ENCODE peak calls at places on chromosomes 6 and 20, in five cellular contexts. J, P, R, W and E are unnamed samples. For H3K9me3 and H3K36me3, the result is how much of the 10 kb centered on the place peaks cover.

GRCh38 chr6:148455674-148456559 is 113.3 kb downstream of the SASH1 start:
- DNase-seq in J (no peak), P (no peak), R (no peak), W (no peak), E (peak)

GRCh38 chr6:52731719-52732118 is 31.6 kb downstream of the GSTA2 start:
- DNase-seq in J (no peak), P (no peak), R (no peak), W (no peak), E (no peak)

GRCh38 chr6:136792945-136793289 is 640 bp upstream of the MAP3K5 start:
- DNase-seq in J (peak), P (peak), R (peak), W (peak), E (peak)

GRCh38 chr6:17149581-17149980 is 47.7 kb downstream of the STMND1 start:
- DNase-seq in J (no peak), P (no peak), R (no peak), W (no peak), E (no peak)

GRCh38 chr6:54801669-54802068 is 44.9 kb upstream of the FAM83B start:
- DNase-seq in J (no peak), P (no peak), R (no peak), W (no peak), E (no peak)

GRCh38 chr6:35072698-35073055 is 68.5 kb downstream of the TCP11 start:
- DNase-seq in J (no peak), P (no peak), R (no peak), W (no peak), E (no peak)

GRCh38 chr6:87151786-87152527 is 3.4 kb upstream of the ZNF292 start:
- DNase-seq in J (peak), P (peak), R (peak), W (no peak), E (peak)

GRCh38 chr20:34334654-34335407 is 28.2 kb upstream of the ITCH start:
- DNase-seq in J (no peak), P (no peak), R (no peak), W (peak), E (no peak)

GRCh38 chr6:79922018-79922417 is 25.3 kb downstream of the ELOVL4 start:
- DNase-seq in J (no peak), P (no peak), R (no peak), W (no peak), E (no peak)

GRCh38 chr20:58692579-58693225 is at the start of gene NPEPL1:
- DNase-seq in J (peak), P (no peak), R (peak), W (no peak), E (peak)

GRCh38 chr20:64184795-64185194 is 20.5 kb downstream of the MYT1 start:
- DNase-seq in J (no peak), P (no peak), R (no peak), W (no peak), E (no peak)

GRCh38 chr20:54550776-54551396 is 75.5 kb downstream of the DOK5 start:
- DNase-seq in J (no peak), P (no peak), R (no peak), W (no peak), E (no peak)

GRCh38 chr6:72824833-72825232 is 203.0 kb downstream of the KCNQ5 start:
- DNase-seq in J (no peak), P (no peak), R (no peak), W (no peak), E (no peak)

GRCh38 chr6:13281630-13282156 is 46.6 kb downstream of the TBC1D7 start:
- DNase-seq in J (no peak), P (no peak), R (no peak), W (no peak), E (no peak)

GRCh38 chr6:55069132-55069781 is 105.1 kb upstream of the HCRTR2 start:
- DNase-seq in J (no peak), P (no peak), R (no peak), W (peak), E (no peak)

GRCh38 chr20:49669601-49670189 is 44.0 kb downstream of the B4GALT5 start:
- DNase-seq in J (no peak), P (no peak), R (no peak), W (no peak), E (no peak)

GRCh38 chr6:107443066-107443903 is 16.1 kb downstream of the PDSS2 start:
- DNase-seq in J (no peak), P (no peak), R (no peak), W (no peak), E (no peak)

GRCh38 chr20:59645761-59646171 is 41.4 kb downstream of the PHACTR3 start:
- DNase-seq in J (no peak), P (no peak), R (no peak), W (no peak), E (no peak)

GRCh38 chr6:142846883-142847287 is 98.1 kb downstream of the HIVEP2 start:
- DNase-seq in J (no peak), P (no peak), R (peak), W (peak), E (no peak)

GRCh38 chr20:54067606-54068174 is 2.7 kb downstream of the BCAS1 start:
- DNase-seq in J (peak), P (peak), R (no peak), W (peak), E (peak)

GRCh38 chr20:39188264-39188765 is 226.2 kb downstream of the DHX35 start:
- DNase-seq in J (no peak), P (no peak), R (no peak), W (no peak), E (no peak)

GRCh38 chr6:116328528-116328903 is 42.2 kb upstream of the DSE start:
- DNase-seq in J (no peak), P (no peak), R (no peak), W (no peak), E (no peak)

GRCh38 chr6:135115411-135116293 is 61.0 kb upstream of the HBS1L start:
- DNase-seq in J (no peak), P (no peak), R (no peak), W (no peak), E (no peak)

GRCh38 chr20:62709537-62709905 is 885 bp downstream of the NTSR1 start:
- DNase-seq in J (no peak), P (no peak), R (no peak), W (no peak), E (peak)

GRCh38 chr6:13425270-13425905 is 62.0 kb downstream of the GFOD1 start:
- DNase-seq in J (no peak), P (no peak), R (no peak), W (no peak), E (no peak)

GRCh38 chr6:166561766-166562165 is 24.7 kb downstream of the RAMACL start:
- DNase-seq in J (no peak), P (no peak), R (no peak), W (peak), E (no peak)

GRCh38 chr6:111982681-111983080 is 71.2 kb upstream of the CCN6 start:
- DNase-seq in J (no peak), P (no peak), R (no peak), W (no peak), E (no peak)

GRCh38 chr20:5910192-5910591 is 40.1 kb downstream of the TRMT6 start:
- DNase-seq in J (no peak), P (no peak), R (no peak), W (no peak), E (no peak)

GRCh38 chr20:34705383-34706021 is 1.4 kb downstream of the TP53INP2 start:
- DNase-seq in J (peak), P (no peak), R (peak), W (peak), E (no peak)

GRCh38 chr6:90203672-90204071 is 93.0 kb downstream of the BACH2 start:
- DNase-seq in J (no peak), P (no peak), R (no peak), W (no peak), E (no peak)

GRCh38 chr6:90199900-90200299 is 96.7 kb downstream of the BACH2 start:
- DNase-seq in J (no peak), P (no peak), R (no peak), W (no peak), E (no peak)

GRCh38 chr6:90198758-90199425 is 97.8 kb downstream of the BACH2 start:
- DNase-seq in J (no peak), P (no peak), R (no peak), W (no peak), E (no peak)

GRCh38 chr6:90204327-90204726 is 92.3 kb downstream of the BACH2 start:
- DNase-seq in J (no peak), P (no peak), R (no peak), W (no peak), E (no peak)

GRCh38 chr6:90202156-90202555 is 94.5 kb downstream of the BACH2 start:
- DNase-seq in J (no peak), P (no peak), R (no peak), W (no peak), E (no peak)
- H3K9me3 ChIP-seq in J (under half), P (under half), R (under half), W (under half), E (under half)

GRCh38 chr6:4041480-4041879 is 37.5 kb downstream of the FAM217A start:
- DNase-seq in J (no peak), P (no peak), R (no peak), W (no peak), E (no peak)
- H3K36me3 ChIP-seq in J (under half), P (under half), R (half or more), W (under half), E (half or more)

GRCh38 chr20:3209023-3209945 is at the start of gene ITPA:
- DNase-seq in J (peak), P (no peak), R (peak), W (peak), E (peak)
- TF ChIP-seq POLR2A in J (no peak), P (no peak), R (no peak), W (peak), E (no peak)

GRCh38 chr6:21070620-21071019 is 522.9 kb upstream of the SOX4 start:
- DNase-seq in J (no peak), P (no peak), R (no peak), W (no peak), E (no peak)

GRCh38 chr6:21074484-21074883 is 519.1 kb upstream of the SOX4 start:
- DNase-seq in J (no peak), P (no peak), R (no peak), W (no peak), E (no peak)

GRCh38 chr6:21075986-21076385 is 517.6 kb upstream of the SOX4 start:
- DNase-seq in J (no peak), P (no peak), R (no peak), W (no peak), E (no peak)

GRCh38 chr6:21071783-21072468 is 521.6 kb upstream of the SOX4 start:
- DNase-seq in J (no peak), P (no peak), R (no peak), W (no peak), E (no peak)

DNA sequence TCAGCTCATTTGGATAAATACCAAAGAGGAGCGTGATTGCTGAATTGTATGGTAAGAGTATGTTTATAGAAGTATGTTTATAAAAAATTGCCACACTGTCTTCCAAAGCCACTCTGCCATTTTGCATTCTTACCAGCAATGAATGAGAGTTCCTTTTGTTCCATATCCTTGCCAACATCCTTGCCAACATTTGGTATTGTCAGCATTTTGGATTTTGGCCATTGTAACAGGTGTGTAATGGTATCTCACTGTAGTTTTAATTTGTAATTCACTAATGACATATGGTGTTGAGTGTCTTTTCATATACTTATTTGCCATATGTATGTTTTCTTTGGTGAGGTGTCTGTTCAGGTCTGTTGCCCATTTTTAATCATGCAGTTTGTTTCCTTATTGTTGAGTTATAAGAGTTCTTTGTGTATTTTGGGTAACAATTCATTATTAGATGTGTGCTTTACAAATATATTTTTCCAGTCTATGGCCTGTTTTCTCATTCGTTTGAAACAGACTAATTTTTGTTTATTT is 520.2 kb upstream of the SOX4 start:
- DNase-seq in J (no peak), P (no peak), R (no peak), W (no peak), E (no peak)
- H3K9me3 ChIP-seq in J (under half), P (under half), R (under half), W (under half), E (under half)

DNA sequence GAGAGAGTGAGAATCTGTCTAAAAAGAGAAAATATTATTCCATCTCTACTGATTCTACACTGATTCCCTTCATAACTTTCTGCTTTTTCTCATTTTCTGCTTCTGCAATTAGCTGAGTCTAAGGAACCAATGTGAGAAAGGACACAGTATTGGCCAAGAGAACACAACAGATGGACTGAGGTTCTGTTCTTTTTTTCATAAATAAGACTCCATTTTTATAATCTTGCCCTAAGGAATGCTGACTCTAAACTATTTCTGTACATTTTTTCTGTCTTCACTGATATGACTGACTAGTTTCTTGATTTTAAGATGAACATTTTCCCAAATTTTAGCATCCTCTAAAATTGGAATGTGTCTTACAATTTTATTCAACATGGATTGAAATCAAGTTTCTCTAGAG is 87.0 kb upstream of the IYD start:
- DNase-seq in J (no peak), P (no peak), R (no peak), W (no peak), E (no peak)
- H3K36me3 ChIP-seq in J (under half), P (under half), R (under half), W (under half), E (under half)

GRCh38 chr6:83182114-83182513 is 11.0 kb downstream of the PGM3 start:
- DNase-seq in J (no peak), P (no peak), R (no peak), W (no peak), E (no peak)

GRCh38 chr6:83185096-83185495 is 8.0 kb downstream of the PGM3 start:
- DNase-seq in J (no peak), P (no peak), R (no peak), W (no peak), E (no peak)

GRCh38 chr6:83188501-83188900 is 4.6 kb downstream of the PGM3 start:
- DNase-seq in J (no peak), P (no peak), R (no peak), W (no peak), E (no peak)

GRCh38 chr6:83180396-83180950 is 12.6 kb downstream of the PGM3 start:
- DNase-seq in J (no peak), P (no peak), R (no peak), W (no peak), E (no peak)

DNA sequence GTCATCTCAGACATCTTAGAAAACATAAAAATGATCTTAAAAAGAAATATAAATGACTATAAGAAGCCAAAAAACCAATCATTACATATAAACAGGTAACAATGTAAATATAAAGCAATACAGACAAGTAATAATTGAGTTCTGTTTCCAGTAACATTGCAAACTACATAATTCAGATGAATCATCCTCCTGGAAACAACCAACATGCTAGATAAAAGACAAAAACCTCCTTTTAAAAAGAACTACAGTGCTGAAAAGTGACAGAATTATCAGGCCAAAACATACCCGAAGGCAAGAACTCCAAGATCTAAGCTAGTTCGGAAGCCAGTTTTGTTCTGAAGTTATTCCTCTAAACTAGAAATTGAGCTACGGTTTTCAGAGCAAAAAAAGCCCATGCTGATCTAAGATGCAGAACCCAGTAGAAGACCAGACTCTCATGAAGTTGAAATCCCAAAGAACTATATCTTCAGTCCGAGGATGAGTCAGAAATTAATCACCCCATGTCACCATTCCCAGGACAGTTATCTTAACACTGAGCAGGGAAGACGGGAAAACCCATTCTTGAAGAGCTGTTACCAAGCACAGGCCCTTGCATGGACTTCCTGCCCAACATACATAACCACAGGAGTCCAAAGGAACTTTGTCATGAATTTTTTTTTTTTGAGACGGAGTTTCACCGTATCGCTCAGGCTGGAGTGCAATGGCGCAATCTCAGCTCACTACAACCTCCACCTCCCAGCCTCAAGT is 9.8 kb downstream of the PGM3 start:
- DNase-seq in J (no peak), P (no peak), R (no peak), W (no peak), E (no peak)
- TF ChIP-seq POLR2A in J (no peak), P (no peak), R (no peak), W (no peak), E (no peak)

DNA sequence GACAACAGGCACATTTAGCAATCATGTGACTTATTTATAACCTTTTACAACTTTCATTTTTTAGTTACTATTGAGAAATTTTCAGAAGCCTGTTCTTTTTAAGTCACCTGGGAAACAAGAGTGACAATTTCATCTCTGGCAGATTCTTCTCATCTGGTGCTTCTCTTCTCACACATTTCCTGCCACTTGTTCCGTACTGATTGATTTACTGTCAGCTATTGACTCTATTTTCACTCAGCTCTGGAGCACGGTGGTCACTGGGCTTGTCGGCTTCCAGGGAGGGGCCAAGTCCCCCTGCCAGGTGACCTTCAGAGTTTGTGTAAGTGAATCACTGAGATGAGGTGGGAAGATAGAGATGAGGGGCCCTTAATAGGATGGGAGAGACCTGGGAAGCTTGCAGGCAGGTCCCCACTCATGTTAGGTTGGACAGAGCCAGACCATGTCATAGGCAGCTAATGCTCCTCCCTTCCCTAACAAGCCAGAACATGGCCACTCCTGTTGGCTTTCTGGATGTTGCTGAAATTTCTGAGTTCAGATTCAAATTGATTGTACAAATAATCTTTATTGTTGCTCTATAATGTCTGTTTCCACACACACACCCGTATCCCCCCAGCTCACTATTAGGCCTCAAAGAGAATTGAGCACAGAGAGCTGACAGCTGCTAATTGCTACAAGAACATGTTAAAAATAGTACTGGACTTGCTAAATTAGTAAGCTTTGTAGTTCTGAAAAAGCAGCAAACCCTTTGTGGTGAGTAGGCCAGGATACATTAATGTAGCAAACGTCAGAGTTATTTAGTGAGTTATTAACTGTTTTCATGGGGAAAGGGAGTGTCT is 13.3 kb downstream of the DUSP22 start:
- DNase-seq in J (no peak), P (no peak), R (no peak), W (no peak), E (peak)
- H3K9me3 ChIP-seq in J (under half), P (under half), R (under half), W (under half), E (under half)

GRCh38 chr6:45457141-45457540 is 79.4 kb upstream of the SUPT3H start:
- DNase-seq in J (no peak), P (no peak), R (no peak), W (no peak), E (no peak)
- H3K36me3 ChIP-seq in J (under half), P (under half), R (under half), W (under half), E (under half)